ENCODE peak calls at places on chromosomes 4 and X, in five cellular contexts. One of them, this sample, is unnamed.

GRCh38 chr4:100566396-100566795 is 48.6 kb upstream of the EMCN start:
- DNase-seq in WTC11: no peak
- DNase-seq in astrocyte of the spinal cord: no peak
- DNase-seq in left lung: no peak
- DNase-seq in GM06990: no peak
- DNase-seq in this sample: no peak

GRCh38 chrX:30283456-30284200 is 25.6 kb downstream of the NR0B1 start:
- DNase-seq in left lung: no peak
- DNase-seq in astrocyte of the spinal cord: peak
- DNase-seq in GM06990: no peak
- DNase-seq in WTC11: no peak
- DNase-seq in this sample: no peak

GRCh38 chr4:86031927-86032326 is 327.9 kb downstream of the MAPK10 start:
- DNase-seq in left lung: no peak
- DNase-seq in astrocyte of the spinal cord: no peak
- DNase-seq in WTC11: no peak
- DNase-seq in GM06990: no peak
- DNase-seq in this sample: no peak

GRCh38 chr4:25925486-25926201 is 11.6 kb downstream of the SMIM20 start:
- DNase-seq in astrocyte of the spinal cord: peak
- DNase-seq in GM06990: no peak
- DNase-seq in left lung: peak
- DNase-seq in WTC11: peak
- DNase-seq in this sample: no peak

GRCh38 chrX:110723844-110724243 is 71.8 kb downstream of the CHRDL1 start:
- DNase-seq in WTC11: no peak
- DNase-seq in GM06990: no peak
- DNase-seq in astrocyte of the spinal cord: no peak
- DNase-seq in left lung: no peak
- DNase-seq in this sample: no peak

GRCh38 chrX:46686003-46686645 is 72.8 kb downstream of the SLC9A7 start:
- DNase-seq in astrocyte of the spinal cord: peak
- DNase-seq in WTC11: peak
- DNase-seq in left lung: no peak
- DNase-seq in GM06990: no peak
- DNase-seq in this sample: peak

GRCh38 chrX:43333543-43333942 is 322.6 kb upstream of the MAOA start:
- DNase-seq in left lung: no peak
- DNase-seq in GM06990: no peak
- DNase-seq in WTC11: no peak
- DNase-seq in astrocyte of the spinal cord: no peak
- DNase-seq in this sample: no peak

GRCh38 chr4:47913858-47914218 is 545 bp downstream of the NFXL1 start:
- DNase-seq in WTC11: peak
- DNase-seq in astrocyte of the spinal cord: peak
- DNase-seq in GM06990: no peak
- DNase-seq in left lung: peak
- DNase-seq in this sample: no peak

GRCh38 chrX:153868576-153869472 is 17.1 kb downstream of the L1CAM start:
- DNase-seq in astrocyte of the spinal cord: no peak
- DNase-seq in GM06990: no peak
- DNase-seq in WTC11: no peak
- DNase-seq in left lung: no peak
- DNase-seq in this sample: no peak

GRCh38 chrX:138711399-138712347 is at the start of gene FGF13:
- DNase-seq in GM06990: no peak
- DNase-seq in astrocyte of the spinal cord: peak
- DNase-seq in WTC11: peak
- DNase-seq in left lung: peak
- DNase-seq in this sample: no peak

GRCh38 chr4:23135792-23136645 is 443.3 kb downstream of the GBA3 start:
- DNase-seq in WTC11: no peak
- DNase-seq in astrocyte of the spinal cord: peak
- DNase-seq in left lung: no peak
- DNase-seq in GM06990: no peak
- DNase-seq in this sample: no peak

GRCh38 chrX:47644557-47645091 is 5.7 kb downstream of the ELK1 start:
- DNase-seq in astrocyte of the spinal cord: no peak
- DNase-seq in left lung: no peak
- DNase-seq in GM06990: no peak
- DNase-seq in WTC11: peak
- DNase-seq in this sample: no peak

GRCh38 chr4:153427363-153428071 is 38.6 kb upstream of the TMEM131L start:
- DNase-seq in GM06990: no peak
- DNase-seq in WTC11: no peak
- DNase-seq in left lung: no peak
- DNase-seq in astrocyte of the spinal cord: peak
- DNase-seq in this sample: no peak

GRCh38 chr4:113293673-113294072 is 244.2 kb downstream of the ANK2 start:
- DNase-seq in astrocyte of the spinal cord: peak
- DNase-seq in left lung: no peak
- DNase-seq in WTC11: no peak
- DNase-seq in GM06990: no peak
- DNase-seq in this sample: no peak

GRCh38 chr4:143016171-143016570 is 168.5 kb upstream of the USP38 start:
- DNase-seq in left lung: no peak
- DNase-seq in GM06990: no peak
- DNase-seq in WTC11: no peak
- DNase-seq in astrocyte of the spinal cord: no peak
- DNase-seq in this sample: no peak

GRCh38 chrX:103398321-103398937 is 22.1 kb downstream of the BEX3 start:
- DNase-seq in left lung: no peak
- DNase-seq in WTC11: no peak
- DNase-seq in astrocyte of the spinal cord: peak
- DNase-seq in GM06990: no peak
- DNase-seq in this sample: no peak

GRCh38 chrX:68252664-68253063 is 180.6 kb downstream of the OPHN1 start:
- DNase-seq in astrocyte of the spinal cord: no peak
- DNase-seq in WTC11: no peak
- DNase-seq in GM06990: no peak
- DNase-seq in left lung: no peak
- DNase-seq in this sample: no peak

GRCh38 chr4:20393486-20394100 is 141.9 kb downstream of the SLIT2 start:
- DNase-seq in WTC11: no peak
- DNase-seq in GM06990: no peak
- DNase-seq in left lung: no peak
- DNase-seq in astrocyte of the spinal cord: peak
- DNase-seq in this sample: no peak

GRCh38 chr4:19945979-19946380 is 305.7 kb upstream of the SLIT2 start:
- DNase-seq in astrocyte of the spinal cord: peak
- DNase-seq in WTC11: no peak
- DNase-seq in left lung: no peak
- DNase-seq in GM06990: no peak
- DNase-seq in this sample: no peak

GRCh38 chr4:78693777-78694456 is 82.2 kb upstream of the BMP2K start:
- DNase-seq in left lung: no peak
- DNase-seq in GM06990: no peak
- DNase-seq in WTC11: no peak
- DNase-seq in astrocyte of the spinal cord: no peak
- DNase-seq in this sample: peak

GRCh38 chr4:124085561-124086180 is 626.9 kb downstream of the ANKRD50 start:
- DNase-seq in left lung: no peak
- DNase-seq in GM06990: no peak
- DNase-seq in astrocyte of the spinal cord: peak
- DNase-seq in WTC11: no peak
- DNase-seq in this sample: no peak

DNA sequence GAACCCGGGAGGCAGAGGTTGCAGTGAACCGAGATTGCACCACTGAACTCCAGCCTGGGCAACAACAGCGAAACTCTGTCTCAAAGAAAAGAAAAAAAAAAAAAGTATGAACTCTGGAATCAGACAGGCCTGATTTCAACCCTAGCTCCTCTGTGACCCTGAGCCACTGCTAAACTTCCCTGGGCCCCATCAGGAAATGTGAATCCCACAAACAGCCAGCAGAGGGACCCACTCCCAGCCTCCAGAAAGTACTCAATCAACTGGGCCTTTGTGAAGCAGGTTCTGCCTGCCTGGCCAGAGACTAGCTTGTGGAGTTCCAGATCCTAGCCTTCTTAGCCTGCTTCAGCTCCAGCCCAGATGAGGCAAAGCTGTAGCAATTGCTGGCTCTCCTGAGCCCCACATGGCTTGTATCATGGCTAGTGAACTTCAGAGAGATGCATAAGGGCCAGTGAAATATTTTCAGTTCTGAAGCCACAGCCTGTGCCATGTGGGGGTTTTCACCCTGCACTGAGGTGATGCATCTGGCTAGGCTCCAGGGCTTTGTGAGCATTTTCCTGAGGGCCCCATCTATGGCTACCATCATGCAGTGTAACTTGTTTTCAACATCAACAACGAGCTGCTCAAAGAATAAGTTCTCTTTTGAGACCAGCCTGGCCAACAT is 7.2 kb upstream of the IDS start:
- DNase-seq in WTC11: peak
- DNase-seq in left lung: peak
- DNase-seq in astrocyte of the spinal cord: peak
- DNase-seq in GM06990: no peak
- DNase-seq in this sample: peak
- TF ChIP-seq CTCF in WTC11: peak
- TF ChIP-seq CTCF in left lung: peak
- TF ChIP-seq CTCF in astrocyte of the spinal cord: peak
- TF ChIP-seq CTCF in GM06990: peak
- TF ChIP-seq CTCF in this sample: peak

GRCh38 chrX:108162265-108162664 is 70.7 kb downstream of the ATG4A start:
- DNase-seq in GM06990: no peak
- DNase-seq in left lung: no peak
- DNase-seq in astrocyte of the spinal cord: no peak
- DNase-seq in WTC11: no peak
- DNase-seq in this sample: no peak

GRCh38 chrX:108168961-108169740 is 77.6 kb downstream of the ATG4A start:
- DNase-seq in GM06990: no peak
- DNase-seq in left lung: no peak
- DNase-seq in astrocyte of the spinal cord: no peak
- DNase-seq in WTC11: no peak
- DNase-seq in this sample: no peak

GRCh38 chrX:108167211-108167872 is 75.8 kb downstream of the ATG4A start:
- DNase-seq in astrocyte of the spinal cord: peak
- DNase-seq in WTC11: no peak
- DNase-seq in GM06990: no peak
- DNase-seq in left lung: no peak
- DNase-seq in this sample: no peak

GRCh38 chrX:108163333-108164082 is 71.9 kb downstream of the ATG4A start:
- DNase-seq in astrocyte of the spinal cord: no peak
- DNase-seq in GM06990: no peak
- DNase-seq in WTC11: no peak
- DNase-seq in left lung: no peak
- DNase-seq in this sample: no peak

GRCh38 chrX:108165349-108166111 is 74.0 kb downstream of the ATG4A start:
- DNase-seq in GM06990: no peak
- DNase-seq in astrocyte of the spinal cord: peak
- DNase-seq in left lung: no peak
- DNase-seq in WTC11: peak
- DNase-seq in this sample: no peak
- TF ChIP-seq CTCF in GM06990: peak
- TF ChIP-seq CTCF in astrocyte of the spinal cord: peak
- TF ChIP-seq CTCF in left lung: no peak
- TF ChIP-seq CTCF in WTC11: no peak
- TF ChIP-seq CTCF in this sample: no peak

GRCh38 chrX:17563076-17563475 is 174.2 kb upstream of the SCML1 start:
- DNase-seq in WTC11: no peak
- DNase-seq in left lung: no peak
- DNase-seq in astrocyte of the spinal cord: no peak
- DNase-seq in GM06990: no peak
- DNase-seq in this sample: no peak

GRCh38 chrX:17563515-17563914 is 173.8 kb upstream of the SCML1 start:
- DNase-seq in left lung: no peak
- DNase-seq in WTC11: no peak
- DNase-seq in GM06990: no peak
- DNase-seq in astrocyte of the spinal cord: peak
- DNase-seq in this sample: no peak

GRCh38 chrX:17564689-17565409 is 172.4 kb upstream of the SCML1 start:
- DNase-seq in GM06990: no peak
- DNase-seq in left lung: no peak
- DNase-seq in astrocyte of the spinal cord: no peak
- DNase-seq in WTC11: no peak
- DNase-seq in this sample: no peak

GRCh38 chrX:17560385-17560784 is 176.9 kb upstream of the SCML1 start:
- DNase-seq in WTC11: no peak
- DNase-seq in left lung: no peak
- DNase-seq in astrocyte of the spinal cord: no peak
- DNase-seq in GM06990: no peak
- DNase-seq in this sample: no peak

GRCh38 chrX:17559728-17560379 is 177.4 kb upstream of the SCML1 start:
- DNase-seq in left lung: no peak
- DNase-seq in astrocyte of the spinal cord: peak
- DNase-seq in WTC11: no peak
- DNase-seq in GM06990: no peak
- DNase-seq in this sample: no peak
- TF ChIP-seq CTCF in left lung: no peak
- TF ChIP-seq CTCF in astrocyte of the spinal cord: no peak
- TF ChIP-seq CTCF in WTC11: no peak
- TF ChIP-seq CTCF in GM06990: no peak
- TF ChIP-seq CTCF in this sample: no peak

GRCh38 chrX:109709129-109709631 is 23.9 kb downstream of the ACSL4 start:
- DNase-seq in GM06990: peak
- DNase-seq in WTC11: no peak
- DNase-seq in astrocyte of the spinal cord: peak
- DNase-seq in left lung: no peak
- DNase-seq in this sample: no peak
- TF ChIP-seq CTCF in GM06990: no peak
- TF ChIP-seq CTCF in WTC11: no peak
- TF ChIP-seq CTCF in astrocyte of the spinal cord: no peak
- TF ChIP-seq CTCF in left lung: no peak
- TF ChIP-seq CTCF in this sample: no peak

DNA sequence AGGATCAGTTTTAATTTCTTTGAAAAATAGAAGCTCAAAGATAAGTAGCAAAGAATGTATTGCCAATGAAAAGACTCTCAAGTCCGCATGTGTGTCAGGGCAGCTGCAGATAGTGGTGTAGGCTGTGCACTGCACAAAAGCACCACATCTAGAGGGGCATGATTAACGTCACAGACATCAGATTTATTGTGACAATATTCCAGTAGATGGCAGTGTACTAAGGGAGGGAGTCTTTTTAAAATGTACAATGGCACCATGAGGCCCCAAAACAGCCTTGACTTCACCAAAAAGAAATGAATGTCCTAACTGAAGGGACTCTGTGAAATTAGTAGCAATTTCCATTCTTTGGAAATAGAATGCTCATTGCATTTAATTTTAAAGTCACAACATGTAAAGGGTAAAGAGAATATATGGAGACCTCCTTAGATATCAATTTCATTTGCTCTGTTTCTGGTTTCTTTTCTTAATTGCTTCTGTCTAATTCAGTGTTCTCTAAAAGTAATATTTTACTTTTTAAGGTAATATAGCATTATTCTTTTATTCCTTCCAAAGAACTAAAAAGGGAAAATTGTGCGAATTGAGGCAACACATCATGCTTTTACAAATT is 98.4 kb downstream of the ZNF827 start:
- DNase-seq in GM06990: no peak
- DNase-seq in left lung: no peak
- DNase-seq in astrocyte of the spinal cord: peak
- DNase-seq in WTC11: no peak
- DNase-seq in this sample: no peak
- TF ChIP-seq CTCF in GM06990: peak
- TF ChIP-seq CTCF in left lung: peak
- TF ChIP-seq CTCF in astrocyte of the spinal cord: peak
- TF ChIP-seq CTCF in WTC11: no peak
- TF ChIP-seq CTCF in this sample: peak

This sample was measured in CD14-positive monocyte.